ENCODE peak calls at places on chromosomes 3 and 15, in five cellular contexts. E is activated naive CD4-positive, alpha-beta T cell treated with anti-CD3 and anti-CD28 coated beads for 36 hours; R is HT-29; D is HuH-7; N is brain pericyte. O is an unnamed sample.

GRCh38 chr3:135366816-135367215 is 571.8 kb downstream of the EPHB1 start:
- DNase-seq in E (no peak), D (no peak), R (no peak), N (no peak), O (no peak)

GRCh38 chr3:165504554-165504953 is 308.4 kb upstream of the SLITRK3 start:
- DNase-seq in R (no peak), D (no peak), E (no peak), N (no peak), O (no peak)

GRCh38 chr3:89521328-89521727 is 413.9 kb downstream of the EPHA3 start:
- DNase-seq in E (no peak), R (no peak), N (no peak), D (no peak), O (no peak)

GRCh38 chr15:73571346-73571745 is 61.8 kb downstream of the NPTN start:
- DNase-seq in R (no peak), N (peak), E (no peak), D (no peak), O (no peak)

GRCh38 chr3:133573054-133573628 is 345 bp upstream of the CDV3 start:
- DNase-seq in E (peak), R (peak), N (peak), D (peak), O (peak)

GRCh38 chr3:107323723-107324122 is 53.5 kb upstream of the CCDC54 start:
- DNase-seq in D (no peak), N (no peak), R (no peak), E (no peak), O (no peak)

GRCh38 chr15:74233864-74234597 is 2.1 kb upstream of the CCDC33 start:
- DNase-seq in R (no peak), E (no peak), D (no peak), N (no peak), O (no peak)

GRCh38 chr3:4894891-4895530 is 84.2 kb upstream of the BHLHE40 start:
- DNase-seq in E (no peak), D (no peak), N (no peak), R (no peak), O (no peak)

GRCh38 chr3:168457973-168458539 is 362.3 kb upstream of the GOLIM4 start:
- DNase-seq in D (no peak), E (no peak), R (no peak), N (no peak), O (no peak)

GRCh38 chr15:72515591-72516389 is 41.7 kb downstream of the ARIH1 start:
- DNase-seq in D (no peak), E (no peak), N (no peak), R (no peak), O (no peak)

GRCh38 chr3:3683261-3683660 is 116.0 kb upstream of the LRRN1 start:
- DNase-seq in N (no peak), R (no peak), D (no peak), E (no peak), O (no peak)

GRCh38 chr3:7328339-7328738 is 467.4 kb downstream of the GRM7 start:
- DNase-seq in E (no peak), R (peak), N (no peak), D (no peak), O (no peak)

GRCh38 chr15:67504061-67504460 is 16.9 kb upstream of the C15orf61 start:
- DNase-seq in E (no peak), N (no peak), R (no peak), D (no peak), O (no peak)

GRCh38 chr15:42549052-42549491 is 434 bp downstream of the HAUS2 start:
- DNase-seq in R (peak), E (peak), D (peak), N (no peak), O (peak)

GRCh38 chr3:167876603-167877325 is 141.2 kb downstream of the SERPINI1 start:
- DNase-seq in N (no peak), E (no peak), D (no peak), R (peak), O (peak)

GRCh38 chr3:63948995-63949394 is 36.8 kb upstream of the SCAANT1 start:
- DNase-seq in D (no peak), E (no peak), R (no peak), N (no peak), O (no peak)

GRCh38 chr3:182305881-182306665 is 487.2 kb upstream of the ATP11B start:
- DNase-seq in D (no peak), N (no peak), R (no peak), E (no peak), O (peak)

GRCh38 chr3:183281126-183281797 is 28.2 kb downstream of the B3GNT5 start:
- DNase-seq in R (no peak), D (no peak), N (no peak), E (no peak), O (no peak)

GRCh38 chr3:169362261-169362660 is 301.3 kb downstream of the MECOM start:
- DNase-seq in N (no peak), E (no peak), R (peak), D (no peak), O (peak)

GRCh38 chr3:16067837-16068471 is 106.5 kb upstream of the GALNT15 start:
- DNase-seq in D (no peak), R (no peak), N (no peak), E (no peak), O (peak)

GRCh38 chr15:58295637-58296036 is 136.2 kb upstream of the LIPC start:
- DNase-seq in E (no peak), N (no peak), D (no peak), R (no peak), O (no peak)

GRCh38 chr15:69612112-69612511 is 159.5 kb downstream of the RPLP1 start:
- DNase-seq in R (no peak), D (no peak), E (no peak), N (no peak), O (no peak)

GRCh38 chr15:44550256-44550655 is 13.3 kb downstream of the EIF3J start:
- DNase-seq in R (peak), N (no peak), D (no peak), E (no peak), O (peak)

GRCh38 chr15:91956026-91956723 is 102.7 kb downstream of the SLCO3A1 start:
- DNase-seq in E (no peak), D (no peak), N (no peak), R (no peak), O (peak)

GRCh38 chr3:62686486-62686885 is 188.7 kb downstream of the CADPS start:
- DNase-seq in E (no peak), R (no peak), D (no peak), N (no peak), O (no peak)

GRCh38 chr3:129162729-129163579 is 2.1 kb upstream of the ISY1 start:
- DNase-seq in E (peak), D (no peak), N (no peak), R (peak), O (no peak)

GRCh38 chr3:30324587-30324986 is 281.8 kb upstream of the TGFBR2 start:
- DNase-seq in D (no peak), R (peak), N (no peak), E (no peak), O (no peak)

GRCh38 chr3:14486460-14486859 is 53.7 kb downstream of the GRIP2 start:
- DNase-seq in N (no peak), D (no peak), E (no peak), R (no peak), O (no peak)

GRCh38 chr3:131231710-131232348 is 149.7 kb upstream of the NUDT16 start:
- DNase-seq in R (peak), D (no peak), E (no peak), N (no peak), O (peak)

GRCh38 chr3:132210476-132211346 is 106.5 kb upstream of the ACP3 start:
- DNase-seq in E (peak), N (no peak), R (peak), D (peak), O (peak)

GRCh38 chr15:39172380-39173281 is 408.2 kb upstream of the THBS1 start:
- DNase-seq in R (no peak), E (no peak), N (no peak), D (no peak), O (peak)

O was measured in SK-MEL-5.